ENCODE peak calls at places on chromosomes 4 and X, in seven cellular contexts. B is psoas muscle, G is NCI-H460, L is WERI-Rb-1, T is T-cell, N is tibial artery, J is HFFc6. H is an unnamed sample.
A peak's percentile ranks its signal among the peaks of the same experiment; 100 is the strongest.

GRCh38 chr4:73593631-73594241 is 26.5 kb downstream of the RASSF6 start:
- DNase-seq in B (no peak), G (peak; percentile 26), L (no peak), T (no peak), N (no peak), J (peak; percentile 39), H (peak; percentile 12)

GRCh38 chrX:71171110-71171801 is 26.6 kb downstream of the NLGN3 start:
- DNase-seq in B (no peak), G (no peak), L (no peak), T (no peak), N (no peak), J (no peak), H (no peak)

GRCh38 chr4:163251204-163251603 is 81.2 kb downstream of the NPY1R start:
- DNase-seq in B (no peak), G (peak; percentile 3), L (no peak), T (no peak), N (no peak), J (no peak), H (no peak)

GRCh38 chr4:164526916-164527315 is 227.0 kb upstream of the SMIM31 start:
- DNase-seq in B (no peak), G (no peak), L (no peak), T (no peak), N (no peak), J (no peak), H (no peak)

GRCh38 chr4:107666134-107666533 is 53.9 kb downstream of the PAPSS1 start:
- DNase-seq in B (no peak), G (no peak), L (no peak), T (no peak), N (no peak), J (peak; percentile 36), H (no peak)

GRCh38 chr4:188196134-188196735 is 57.0 kb downstream of the TRIML1 start:
- DNase-seq in B (no peak), G (no peak), L (no peak), T (no peak), N (no peak), J (no peak), H (no peak)

GRCh38 chr4:5711479-5712184 is 631 bp downstream of the EVC start:
- DNase-seq in B (peak; percentile 54), G (no peak), L (peak; percentile 45), T (no peak), N (no peak), J (peak; percentile 60), H (peak; percentile 19)

GRCh38 chrX:149871940-149872339 is 9.0 kb upstream of the MAGEA8 start:
- DNase-seq in B (no peak), G (peak; percentile 39), L (peak; percentile 64), T (peak; percentile 45), N (no peak), J (no peak), H (peak; percentile 75)

GRCh38 chrX:50798782-50799181 is 15.2 kb downstream of the SHROOM4 start:
- DNase-seq in B (no peak), G (no peak), L (no peak), T (no peak), N (no peak), J (no peak), H (no peak)

H was measured in T-helper 2 cell.